ENCODE peak calls at places on chromosomes 6 and 20, in six cellular contexts. L is body of pancreas, E is gastrocnemius medialis, U is H1, D is prostate gland, X is heart left ventricle. H is an unnamed sample. For H3K9me3, the result is how much of the 10 kb centered on the place peaks cover.

GRCh38 chr6:32617751-32618150 is 19.5 kb upstream of the HLA-DQA1 start:
- DNase-seq in U (no peak), L (no peak), D (no peak), E (no peak), X (no peak), H (no peak)

GRCh38 chr20:5667703-5668528 is 82.3 kb upstream of the SHLD1 start:
- DNase-seq in E (no peak), U (no peak), D (no peak), L (no peak), X (no peak), H (no peak)

GRCh38 chr6:113381957-113382356 is 475.2 kb upstream of the MARCKS start:
- DNase-seq in X (peak), D (peak), L (no peak), U (no peak), E (no peak), H (no peak)

GRCh38 chr6:55980627-55981211 is 105.3 kb upstream of the BMP5 start:
- DNase-seq in X (no peak), E (no peak), L (no peak), U (no peak), D (peak), H (no peak)

GRCh38 chr20:57690525-57690924 is 19.3 kb downstream of the PMEPA1 start:
- DNase-seq in U (no peak), X (no peak), D (no peak), E (no peak), L (no peak), H (no peak)

GRCh38 chr20:9483131-9483530 is 31.3 kb upstream of the LAMP5 start:
- DNase-seq in D (no peak), U (no peak), L (no peak), X (no peak), E (no peak), H (no peak)

GRCh38 chr6:166411271-166411670 is 28.5 kb upstream of the MPC1 start:
- DNase-seq in X (no peak), L (no peak), U (no peak), E (no peak), D (no peak), H (no peak)

GRCh38 chr20:48706710-48707339 is 121.0 kb downstream of the PREX1 start:
- DNase-seq in D (no peak), L (no peak), X (peak), U (no peak), E (no peak), H (no peak)

GRCh38 chr6:44072959-44073611 is 54.2 kb downstream of the MRPL14 start:
- DNase-seq in U (no peak), L (peak), D (peak), X (peak), E (peak), H (peak)

GRCh38 chr6:144582939-144583613 is 297.9 kb downstream of the UTRN start:
- DNase-seq in E (no peak), U (no peak), X (peak), L (peak), D (peak), H (no peak)

GRCh38 chr6:16236009-16236501 is 2.3 kb upstream of the GMPR start:
- DNase-seq in X (no peak), D (peak), L (no peak), U (no peak), E (no peak), H (no peak)

GRCh38 chr20:10454135-10454750 is 19.1 kb downstream of the SLX4IP start:
- DNase-seq in L (no peak), E (no peak), X (no peak), D (no peak), U (no peak), H (no peak)

GRCh38 chr6:116144590-116144989 is 18.7 kb upstream of the COL10A1 start:
- DNase-seq in E (no peak), D (no peak), U (no peak), X (no peak), L (no peak), H (no peak)

GRCh38 chr6:38184041-38184779 is 364.7 kb downstream of the ZFAND3 start:
- DNase-seq in X (no peak), U (no peak), L (no peak), E (no peak), D (no peak), H (no peak)

GRCh38 chr6:1610497-1611321 is 994 bp downstream of the FOXC1 start:
- DNase-seq in X (peak), D (no peak), L (peak), E (no peak), U (no peak), H (no peak)

GRCh38 chr20:62678553-62678952 is 30.1 kb upstream of the NTSR1 start:
- DNase-seq in X (no peak), E (no peak), L (no peak), D (no peak), U (no peak), H (no peak)

GRCh38 chr6:53065266-53066058 is at the start of gene FBXO9:
- DNase-seq in U (no peak), D (peak), L (peak), E (peak), X (peak), H (peak)

GRCh38 chr20:24837721-24838456 is 111.2 kb upstream of the CST7 start:
- DNase-seq in U (no peak), D (no peak), X (no peak), L (no peak), E (no peak), H (no peak)

GRCh38 chr6:11388983-11389944 is 148.3 kb upstream of the TMEM170B start:
- DNase-seq in D (no peak), L (no peak), U (no peak), X (no peak), E (no peak), H (no peak)

GRCh38 chr20:16828666-16829305 is 80.6 kb downstream of the OTOR start:
- DNase-seq in E (no peak), L (no peak), X (no peak), D (no peak), U (no peak), H (no peak)

GRCh38 chr20:15179426-15180190 is 842.2 kb upstream of the FLRT3 start:
- DNase-seq in D (no peak), X (no peak), E (no peak), U (no peak), L (no peak), H (no peak)

GRCh38 chr6:54335871-54336270 is 27.6 kb downstream of the TINAG start:
- DNase-seq in U (no peak), D (no peak), L (no peak), X (no peak), E (no peak), H (no peak)

GRCh38 chr6:5450073-5450472 is 188.8 kb downstream of the FARS2 start:
- DNase-seq in L (no peak), X (no peak), U (no peak), D (no peak), E (no peak), H (no peak)

GRCh38 chr6:131519670-131520436 is 53.2 kb upstream of the ARG1 start:
- DNase-seq in U (no peak), E (no peak), D (peak), X (no peak), L (peak), H (no peak)

GRCh38 chr6:166223091-166223490 is 55.4 kb upstream of the TBXT start:
- DNase-seq in L (no peak), E (no peak), U (no peak), D (no peak), X (no peak), H (no peak)

GRCh38 chr6:28712982-28713381 is 187.3 kb downstream of the GPX5 start:
- DNase-seq in X (no peak), D (no peak), U (no peak), E (no peak), L (no peak), H (no peak)

GRCh38 chr6:21972516-21972915 is 324.3 kb downstream of the PRL start:
- DNase-seq in E (no peak), U (no peak), X (no peak), D (no peak), L (no peak), H (no peak)

GRCh38 chr6:75272145-75272840 is 12.3 kb downstream of the TMEM30A start:
- DNase-seq in X (no peak), E (no peak), L (no peak), U (no peak), D (no peak), H (no peak)

GRCh38 chr6:37182736-37183590 is 13.0 kb downstream of the PIM1 start:
- DNase-seq in X (peak), L (no peak), D (no peak), U (no peak), E (peak), H (no peak)

GRCh38 chr6:148559848-148560433 is 186.9 kb upstream of the UST start:
- DNase-seq in X (peak), L (peak), D (peak), E (peak), U (peak), H (peak)

GRCh38 chr6:75524322-75524972 is 30.8 kb upstream of the FILIP1 start:
- DNase-seq in E (no peak), L (no peak), U (no peak), X (no peak), D (peak), H (no peak)

GRCh38 chr6:140264451-140264850 is 890.0 kb upstream of the CITED2 start:
- DNase-seq in U (no peak), L (no peak), E (no peak), D (no peak), X (no peak), H (no peak)

GRCh38 chr20:19419420-19419819 is 207.0 kb downstream of the SLC24A3 start:
- DNase-seq in L (no peak), D (no peak), E (no peak), X (no peak), U (no peak), H (no peak)

GRCh38 chr6:167030222-167031072 is 31.2 kb downstream of the CEP43 start:
- DNase-seq in D (no peak), L (no peak), X (no peak), E (no peak), U (no peak), H (no peak)

GRCh38 chr6:506508-506907 is 115.0 kb downstream of the IRF4 start:
- DNase-seq in U (no peak), D (no peak), X (no peak), E (no peak), L (no peak), H (no peak)

GRCh38 chr6:120903836-120904235 is 430.4 kb downstream of the TBC1D32 start:
- DNase-seq in E (no peak), U (no peak), X (no peak), D (no peak), L (no peak), H (no peak)

GRCh38 chr6:52457096-52457495 is 37.0 kb downstream of the EFHC1 start:
- DNase-seq in D (no peak), U (no peak), E (no peak), X (no peak), L (no peak), H (no peak)

GRCh38 chr6:89144358-89145041 is 1.4 kb upstream of the PM20D2 start:
- DNase-seq in D (no peak), U (no peak), X (no peak), E (no peak), L (no peak), H (no peak)

GRCh38 chr6:7258231-7258763 is 54.7 kb downstream of the SSR1 start:
- DNase-seq in E (no peak), L (no peak), U (no peak), X (no peak), D (no peak), H (no peak)

GRCh38 chr6:7256785-7257184 is 56.2 kb downstream of the SSR1 start:
- DNase-seq in D (no peak), L (no peak), U (no peak), X (no peak), E (no peak), H (no peak)

GRCh38 chr6:7255918-7256317 is 57.1 kb downstream of the SSR1 start:
- DNase-seq in D (no peak), L (no peak), U (no peak), E (no peak), X (no peak), H (no peak)

GRCh38 chr6:7254980-7255825 is 57.8 kb downstream of the SSR1 start:
- DNase-seq in E (no peak), X (peak), D (no peak), U (no peak), L (no peak), H (no peak)

DNA sequence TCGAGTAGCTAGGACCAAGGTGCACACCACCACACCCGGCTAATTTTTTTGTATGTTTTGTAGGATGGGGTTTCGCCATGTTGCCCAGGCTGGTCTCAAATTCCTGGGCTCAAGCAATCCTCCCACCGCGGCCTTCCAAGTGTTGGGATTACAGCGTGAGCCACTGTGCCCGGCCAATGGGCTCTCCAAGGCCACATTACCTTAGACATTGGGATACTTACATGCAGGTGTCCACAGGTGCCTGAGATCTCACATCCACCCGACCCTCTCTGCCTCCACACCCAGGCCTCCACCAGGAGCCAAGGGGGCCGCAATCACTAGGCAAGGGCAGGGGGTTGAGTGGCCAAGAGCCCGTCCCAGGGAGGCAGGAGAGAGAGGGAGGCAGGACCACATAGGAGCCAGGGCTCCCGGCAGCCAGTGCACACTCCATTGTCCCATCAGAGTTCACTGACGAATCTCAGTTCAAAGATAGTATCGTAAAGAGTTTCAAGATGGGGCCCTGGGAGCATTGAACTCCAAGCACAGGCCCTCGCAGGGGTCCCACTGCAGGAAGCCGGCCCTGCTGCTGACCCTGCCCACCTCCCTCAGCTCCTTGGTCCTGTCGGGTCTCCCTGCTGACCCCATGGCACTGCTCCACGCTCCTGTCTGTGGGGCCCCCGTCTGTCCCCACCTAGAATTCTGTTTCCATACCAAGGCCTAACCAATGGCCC is 55.3 kb downstream of the SSR1 start:
- DNase-seq in E (no peak), L (no peak), U (no peak), X (no peak), D (no peak), H (no peak)
- H3K27ac ChIP-seq in E (no peak), L (no peak), U (no peak), X (no peak), D (no peak), H (no peak)

GRCh38 chr6:111566873-111567517 is 38.7 kb downstream of the TRAF3IP2 start:
- DNase-seq in E (no peak), L (no peak), X (no peak), U (no peak), D (no peak), H (no peak)
- TF ChIP-seq POLR2A in E (no peak), L (no peak), X (no peak), U (no peak), D (no peak), H (no peak)

DNA sequence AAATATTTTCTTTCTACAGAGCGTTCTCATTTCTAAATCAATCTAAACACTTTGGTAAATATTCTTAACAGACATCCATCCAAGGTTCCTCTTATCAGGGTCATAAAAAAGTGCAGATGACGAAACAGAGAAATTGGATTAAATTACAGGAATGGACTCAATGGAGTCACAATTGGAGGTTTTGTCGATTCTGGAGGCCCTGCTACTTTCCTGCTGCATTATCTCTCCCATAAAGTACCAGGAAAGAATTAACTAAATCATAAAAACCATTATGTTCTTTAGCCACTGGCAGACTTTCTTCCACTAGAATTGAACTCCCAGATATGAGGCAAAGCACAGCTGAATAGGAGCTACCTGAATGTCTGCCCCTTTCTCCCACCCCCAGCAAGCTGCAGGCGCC is 610.6 kb downstream of the HDGFL1 start:
- DNase-seq in D (no peak), X (no peak), E (no peak), L (no peak), U (no peak), H (no peak)
- H3K9me3 ChIP-seq in D (under half), X (under half), E (under half), L (under half), U (under half), H (under half)

GRCh38 chr6:136764522-136764993 is 27.7 kb downstream of the MAP3K5 start:
- DNase-seq in U (no peak), L (no peak), E (no peak), D (no peak), X (no peak), H (no peak)
- H3K27ac ChIP-seq in U (no peak), L (no peak), E (no peak), D (no peak), X (no peak), H (no peak)

GRCh38 chr6:7730852-7731251 is 5.0 kb downstream of the BMP6 start:
- DNase-seq in L (no peak), E (no peak), X (no peak), U (no peak), D (no peak), H (no peak)
- TF ChIP-seq POLR2A in L (no peak), E (no peak), X (no peak), U (no peak), D (no peak), H (no peak)